ENCODE peak calls at places on chromosomes 13 and 19, in six cellular contexts. U is ELF-1; J is fibroblast of mammary gland; N is stimulated activated CD8-positive, alpha-beta memory T cell treated with anti-CD3 and anti-CD28 coated beads, Interleukin-7, amount 100 ng/mL, for 1 hour; M is HT1080; G is fibroblast of the conjunctiva. B is an unnamed sample.

GRCh38 chr13:92188574-92188973 is 790.2 kb downstream of the GPC5 start:
- DNase-seq in N (no peak), J (no peak), M (no peak), U (no peak), G (no peak), B (no peak)

GRCh38 chr19:48737360-48737998 is 2.9 kb downstream of the RASIP1 start:
- DNase-seq in N (no peak), U (peak), J (no peak), M (no peak), G (no peak), B (peak)

GRCh38 chr13:73772449-73773186 is 361.6 kb downstream of the KLF12 start:
- DNase-seq in J (no peak), U (no peak), G (no peak), M (no peak), N (no peak), B (no peak)

GRCh38 chr19:1811472-1811894 is 593 bp downstream of the ATP8B3 start:
- DNase-seq in N (peak), U (no peak), G (peak), J (peak), M (peak), B (no peak)

GRCh38 chr19:40717880-40718773 is 1.2 kb downstream of the ITPKC start:
- DNase-seq in U (peak), J (peak), N (no peak), M (no peak), G (no peak), B (peak)

GRCh38 chr13:79011179-79011578 is 352.2 kb upstream of the OBI1 start:
- DNase-seq in J (no peak), M (no peak), G (no peak), N (no peak), U (no peak), B (no peak)

GRCh38 chr13:77047649-77048343 is 20.8 kb upstream of the FBXL3 start:
- DNase-seq in J (no peak), U (no peak), N (no peak), M (no peak), G (no peak), B (peak)

GRCh38 chr19:41945135-41945766 is 13.9 kb downstream of the RABAC1 start:
- DNase-seq in M (no peak), U (no peak), G (no peak), N (peak), J (no peak), B (no peak)

GRCh38 chr19:33798701-33799111 is 2.0 kb downstream of the KCTD15 start:
- DNase-seq in M (no peak), N (no peak), U (peak), J (no peak), G (no peak), B (no peak)

GRCh38 chr13:80556291-80556690 is 215.4 kb upstream of the SPRY2 start:
- DNase-seq in J (no peak), N (no peak), G (no peak), U (no peak), M (no peak), B (no peak)

GRCh38 chr19:585551-586110 is 4.0 kb upstream of the HCN2 start:
- DNase-seq in J (no peak), G (no peak), M (no peak), N (no peak), U (no peak), B (peak)

GRCh38 chr13:40644838-40645620 is 21.4 kb downstream of the FOXO1 start:
- DNase-seq in M (no peak), U (no peak), N (no peak), G (no peak), J (no peak), B (peak)

GRCh38 chr19:1622007-1622406 is 16.7 kb upstream of the UQCR11 start:
- DNase-seq in N (no peak), J (no peak), M (no peak), G (no peak), U (no peak), B (no peak)

GRCh38 chr19:55440411-55441105 is 2.5 kb downstream of the SHISA7 start:
- DNase-seq in M (no peak), N (no peak), U (peak), G (no peak), J (no peak), B (peak)